ENCODE peak calls at places on chromosome 13, in nine cellular contexts. R is T-cell; K is foreskin keratinocyte; W is effector memory CD8-positive, alpha-beta T cell; L is upper lobe of right lung; G is esophagus mucosa; I is activated naive CD8-positive, alpha-beta T cell treated with anti-CD3 and anti-CD28 coated beads, Interleukin-2, amount 50 U/mL, for 24 hours; D is left colon; M is activated CD8-positive, alpha-beta memory T cell treated with anti-CD3 and anti-CD28 coated beads, Interleukin-2, amount 10 ng/mL, durations not matched to agents 7 days and 5 days. H is an unnamed sample.

GRCh38 chr13:100789481-100789880 is 114.9 kb upstream of the TMTC4 start:
- ATAC-seq in R (no peak), D (no peak), G (peak), K (peak), L (peak), I (no peak), W (no peak), M (no peak), H (no peak)

GRCh38 chr13:21289475-21289874 is 113.0 kb downstream of the MRPL57 start:
- ATAC-seq in R (no peak), M (no peak), K (no peak), I (no peak), L (no peak), D (no peak), W (peak), G (no peak), H (no peak)

GRCh38 chr13:32267836-32268439 is 47.2 kb downstream of the ZAR1L start:
- ATAC-seq in M (peak), W (peak), D (peak), R (peak), I (no peak), K (peak), G (peak), L (peak), H (peak)

GRCh38 chr13:28719227-28719562 is 425 bp upstream of the SLC46A3 start:
- ATAC-seq in W (no peak), K (peak), R (no peak), M (no peak), G (no peak), L (no peak), I (no peak), D (no peak), H (no peak)

GRCh38 chr13:83546476-83546875 is 335.8 kb downstream of the SLITRK1 start:
- ATAC-seq in I (no peak), G (no peak), K (no peak), W (no peak), R (no peak), D (no peak), L (no peak), M (no peak), H (no peak)

GRCh38 chr13:54733639-54734038 is 1705.0 kb downstream of the OLFM4 start:
- ATAC-seq in L (no peak), I (no peak), W (no peak), G (peak), R (no peak), D (no peak), K (no peak), M (no peak), H (no peak)

GRCh38 chr13:48741377-48741776 is 87.6 kb downstream of the CYSLTR2 start:
- ATAC-seq in D (peak), G (no peak), K (no peak), W (no peak), L (no peak), M (no peak), I (no peak), R (no peak), H (no peak)

GRCh38 chr13:20840590-20840989 is 62.0 kb downstream of the XPO4 start:
- ATAC-seq in K (no peak), W (no peak), I (no peak), M (no peak), G (no peak), R (no peak), D (no peak), L (no peak), H (no peak)

GRCh38 chr13:45654633-45655349 is 39.3 kb upstream of the ERICH6B start:
- ATAC-seq in I (no peak), M (no peak), L (no peak), R (no peak), K (no peak), G (no peak), D (no peak), W (no peak), H (no peak)

GRCh38 chr13:23952796-23953195 is 55.5 kb upstream of the C1QTNF9B start:
- ATAC-seq in I (no peak), M (no peak), L (no peak), R (no peak), D (no peak), W (no peak), K (no peak), G (no peak), H (no peak)